ENCODE peak calls at places on chromosomes 3 and 15, in five cellular contexts. U, D, O, F and B are unnamed samples.

GRCh38 chr15:45594835-45595530 is 7.8 kb downstream of the BLOC1S6 start:
- DNase-seq in U (no peak), D (no peak), O (no peak), F (no peak), B (no peak)

GRCh38 chr15:100198442-100198841 is 143.3 kb downstream of the ADAMTS17 start:
- DNase-seq in U (no peak), D (no peak), O (no peak), F (no peak), B (no peak)

GRCh38 chr15:68208641-68209240 is 3.6 kb upstream of the CALML4 start:
- DNase-seq in U (no peak), D (no peak), O (no peak), F (no peak), B (no peak)

GRCh38 chr3:194642769-194643168 is 9.6 kb upstream of the TMEM44 start:
- DNase-seq in U (no peak), D (no peak), O (no peak), F (no peak), B (no peak)

GRCh38 chr3:186239321-186239720 is 122.7 kb downstream of the DGKG start:
- DNase-seq in U (no peak), D (no peak), O (no peak), F (no peak), B (no peak)

GRCh38 chr3:172300187-172300586 is 148.1 kb downstream of the GHSR start:
- DNase-seq in U (no peak), D (no peak), O (no peak), F (no peak), B (no peak)

GRCh38 chr3:8742921-8743605 is 9.5 kb downstream of the CAV3 start:
- DNase-seq in U (no peak), D (peak; percentile 65), O (no peak), F (no peak), B (peak; percentile 77)

GRCh38 chr15:58213587-58214360 is 75.6 kb downstream of the AQP9 start:
- DNase-seq in U (peak; percentile 54), D (peak; percentile 64), O (no peak), F (no peak), B (no peak)

GRCh38 chr3:154307363-154307762 is 16.9 kb downstream of the DHX36 start:
- DNase-seq in U (no peak), D (no peak), O (no peak), F (no peak), B (no peak)

GRCh38 chr15:88650556-88650955 is 11.7 kb downstream of the ISG20 start:
- DNase-seq in U (no peak), D (no peak), O (no peak), F (no peak), B (no peak)

GRCh38 chr3:106628407-106628806 is 748.8 kb upstream of the CCDC54 start:
- DNase-seq in U (peak; percentile 33), D (peak; percentile 64), O (no peak), F (no peak), B (peak; percentile 46)
- TF ChIP-seq CTCF in U (peak; percentile 19), D (no peak), O (no peak), F (no peak), B (peak; percentile 15)

GRCh38 chr3:65466300-65466988 is 572.3 kb downstream of the MAGI1 start:
- DNase-seq in U (no peak), D (no peak), O (no peak), F (no peak), B (no peak)
- TF ChIP-seq CTCF in U (no peak), D (no peak), O (peak; percentile 27), F (no peak), B (no peak)

GRCh38 chr3:132210476-132211346 is 106.5 kb upstream of the ACP3 start:
- DNase-seq in U (no peak), D (no peak), O (peak; percentile 38), F (peak; percentile 43), B (no peak)
- TF ChIP-seq CTCF in U (peak; percentile 42), D (peak; percentile 34), O (peak; percentile 75), F (no peak), B (peak; percentile 70)

GRCh38 chr15:66130496-66131014 is 123.0 kb downstream of the MEGF11 start:
- DNase-seq in U (no peak), D (no peak), O (no peak), F (no peak), B (no peak)
- TF ChIP-seq CTCF in U (no peak), D (no peak), O (no peak), F (no peak), B (no peak)

GRCh38 chr15:42313463-42313862 is 40.2 kb upstream of the TMEM87A start:
- DNase-seq in U (no peak), D (no peak), O (no peak), F (no peak), B (no peak)
- TF ChIP-seq CTCF in U (no peak), D (no peak), O (no peak), F (no peak), B (no peak)

GRCh38 chr3:183502782-183503181 is 52.7 kb downstream of the KLHL6 start:
- DNase-seq in U (no peak), D (no peak), O (no peak), F (no peak), B (no peak)
- TF ChIP-seq CTCF in U (peak; percentile 39), D (peak; percentile 7), O (no peak), F (no peak), B (peak; percentile 30)

DNA sequence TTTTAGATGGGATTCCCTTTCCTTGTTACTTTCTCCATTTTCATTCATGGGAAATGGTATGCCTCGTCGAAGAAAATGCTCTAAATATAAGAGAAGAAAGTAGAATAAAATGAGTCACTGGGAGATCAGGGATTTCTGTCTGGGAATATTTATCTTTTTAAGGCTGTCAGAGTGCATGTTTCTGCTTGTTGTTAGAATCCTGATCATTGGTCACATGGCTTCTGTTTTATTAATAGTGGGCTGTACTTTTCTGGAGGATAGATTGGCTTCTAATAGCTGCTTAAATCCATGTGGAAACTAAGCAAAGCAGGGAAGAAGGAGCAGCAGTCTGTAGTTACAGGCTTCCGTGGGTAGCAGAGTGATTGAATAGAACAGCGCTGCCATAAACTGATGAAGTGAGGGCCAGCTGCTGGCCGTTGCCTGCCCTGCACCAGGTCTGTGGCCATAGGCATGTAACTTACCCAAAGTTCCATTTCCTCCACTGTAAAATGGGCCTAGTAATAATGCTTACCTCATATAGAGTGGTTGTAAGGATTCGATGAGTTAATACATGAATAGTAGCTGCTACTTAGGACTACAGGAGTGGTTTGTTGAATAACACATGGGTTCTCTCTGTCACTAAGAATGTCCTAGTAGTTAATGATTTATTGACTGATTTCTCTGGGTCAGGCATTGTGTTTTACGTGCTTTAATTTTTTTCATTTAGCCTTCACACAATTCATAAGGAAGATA is 289.9 kb downstream of the SATB1 start:
- DNase-seq in U (no peak), D (no peak), O (no peak), F (no peak), B (no peak)
- TF ChIP-seq CTCF in U (no peak), D (no peak), O (no peak), F (no peak), B (no peak)

GRCh38 chr3:53802256-53802880 is 43.9 kb downstream of the CHDH start:
- DNase-seq in U (no peak), D (no peak), O (no peak), F (no peak), B (no peak)

GRCh38 chr3:53799338-53799865 is 46.8 kb downstream of the CHDH start:
- DNase-seq in U (no peak), D (no peak), O (no peak), F (no peak), B (no peak)

GRCh38 chr3:53800507-53800906 is 45.7 kb downstream of the CHDH start:
- DNase-seq in U (no peak), D (no peak), O (no peak), F (no peak), B (no peak)

GRCh38 chr3:53800041-53800440 is 46.2 kb downstream of the CHDH start:
- DNase-seq in U (no peak), D (no peak), O (no peak), F (no peak), B (no peak)

DNA sequence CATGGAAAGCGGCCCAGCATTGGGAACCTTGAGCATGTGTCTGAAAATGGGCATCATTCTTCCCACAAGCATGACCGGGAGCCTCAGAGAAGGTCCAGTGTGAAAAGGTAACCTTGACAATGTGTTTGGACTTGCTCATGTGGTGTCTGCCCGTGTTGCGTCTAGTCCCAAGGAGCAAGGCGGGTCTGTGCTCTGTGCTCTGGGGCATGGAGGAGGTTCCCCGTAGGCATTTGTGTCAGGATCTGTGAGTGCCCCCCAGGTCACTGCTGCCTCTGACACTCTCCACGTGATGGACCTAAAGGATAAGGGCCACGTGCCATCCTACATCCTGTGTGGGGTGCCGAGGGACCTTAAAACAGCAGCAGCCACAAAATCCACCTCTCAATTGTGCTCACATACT is 44.9 kb downstream of the CHDH start:
- DNase-seq in U (no peak), D (no peak), O (no peak), F (no peak), B (no peak)
- TF ChIP-seq CTCF in U (no peak), D (no peak), O (no peak), F (no peak), B (no peak)

GRCh38 chr3:60323180-60323579 is 928.1 kb downstream of the FHIT start:
- DNase-seq in U (no peak), D (no peak), O (no peak), F (no peak), B (no peak)
- TF ChIP-seq CTCF in U (no peak), D (no peak), O (no peak), F (no peak), B (no peak)

GRCh38 chr3:103227651-103228050 is 792.8 kb downstream of the ZPLD1 start:
- DNase-seq in U (no peak), D (no peak), O (no peak), F (no peak), B (no peak)
- TF ChIP-seq CTCF in U (no peak), D (no peak), O (no peak), F (no peak), B (no peak)